ENCODE peak calls at places on chromosomes 11 and 22, in ten cellular contexts. R is fibroblast of the aortic adventitia, K is kidney, L is uterus, A is cardiac muscle cell, F is heart right ventricle, U is AG10803, M is Peyer's patch, B is foreskin keratinocyte, Z is MCF 10A. C is an unnamed sample.

GRCh38 chr22:44888491-44888941 is 121.3 kb downstream of the PHF21B start:
- DNase-seq in R (no peak), K (peak), L (no peak), A (no peak), F (no peak), U (no peak), M (no peak), B (no peak), Z (no peak), C (no peak)

GRCh38 chr22:47047321-47048122 is 285.1 kb downstream of the TBC1D22A start:
- DNase-seq in R (no peak), K (peak), L (no peak), A (no peak), F (peak), U (no peak), M (no peak), B (no peak), Z (no peak), C (no peak)

GRCh38 chr22:32245042-32245441 is 10.1 kb downstream of the SLC5A4 start:
- DNase-seq in R (no peak), K (no peak), L (no peak), A (no peak), F (no peak), U (no peak), M (no peak), B (no peak), Z (no peak), C (no peak)

GRCh38 chr11:2217211-2218081 is 45.8 kb upstream of the TH start:
- DNase-seq in R (no peak), K (no peak), L (peak), A (no peak), F (no peak), U (no peak), M (no peak), B (no peak), Z (no peak), C (no peak)

GRCh38 chr22:47369431-47370015 is 607.1 kb downstream of the TBC1D22A start:
- DNase-seq in R (no peak), K (no peak), L (peak), A (no peak), F (no peak), U (no peak), M (no peak), B (no peak), Z (no peak), C (no peak)

GRCh38 chr11:13480198-13480597 is 15.6 kb downstream of the PTH start:
- DNase-seq in R (no peak), K (no peak), L (no peak), A (no peak), F (no peak), U (no peak), M (no peak), B (no peak), Z (peak), C (no peak)

GRCh38 chr22:44555597-44555996 is 57.6 kb upstream of the RTL6 start:
- DNase-seq in R (no peak), K (no peak), L (no peak), A (no peak), F (no peak), U (no peak), M (no peak), B (no peak), Z (no peak), C (no peak)

GRCh38 chr11:94638278-94638901 is 71.2 kb downstream of the PIWIL4 start:
- DNase-seq in R (no peak), K (no peak), L (no peak), A (no peak), F (no peak), U (peak), M (no peak), B (no peak), Z (no peak), C (no peak)

GRCh38 chr11:67438121-67438902 is 830 bp upstream of the PTPRCAP start:
- DNase-seq in R (no peak), K (peak), L (no peak), A (no peak), F (no peak), U (no peak), M (peak), B (no peak), Z (no peak), C (no peak)
- TF ChIP-seq CTCF in R (no peak), K (no peak), L (no peak), A (no peak), F (no peak), U (no peak), M (no peak), B (no peak), Z (no peak), C (no peak)

GRCh38 chr22:19641254-19641982 is 72.9 kb upstream of the SEPTIN5 start:
- DNase-seq in R (no peak), K (no peak), L (no peak), A (peak), F (no peak), U (no peak), M (no peak), B (no peak), Z (no peak), C (peak)
- TF ChIP-seq CTCF in R (peak), K (peak), L (no peak), A (peak), F (no peak), U (peak), M (no peak), B (peak), Z (peak), C (peak)

GRCh38 chr11:79708319-79708928 is 267.6 kb upstream of the TENM4 start:
- DNase-seq in R (peak), K (no peak), L (no peak), A (peak), F (no peak), U (peak), M (no peak), B (peak), Z (peak), C (peak)
- TF ChIP-seq CTCF in R (peak), K (peak), L (no peak), A (peak), F (no peak), U (peak), M (peak), B (peak), Z (peak), C (peak)

DNA sequence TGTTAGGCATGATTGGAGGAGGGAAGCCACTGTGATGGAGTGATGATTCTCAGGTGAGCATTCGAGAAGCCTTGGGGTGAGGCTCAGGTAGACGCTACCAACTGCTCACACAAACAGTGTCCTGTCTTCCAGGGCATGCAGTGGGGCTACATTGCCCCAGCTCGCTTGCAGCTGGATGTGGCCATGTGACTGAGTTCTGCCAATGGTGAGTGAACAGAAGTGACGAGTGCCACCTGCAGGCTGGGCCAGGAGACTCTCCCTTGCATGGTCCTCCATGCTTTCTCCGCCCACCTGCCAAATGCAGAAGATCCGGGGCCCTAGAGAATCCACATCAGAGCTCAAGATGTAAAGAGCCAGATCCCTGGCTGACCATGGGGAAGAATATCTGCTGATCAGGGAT is 195.9 kb downstream of the BCR start:
- DNase-seq in R (no peak), K (no peak), L (no peak), A (no peak), F (no peak), U (no peak), M (no peak), B (no peak), Z (peak), C (no peak)
- TF ChIP-seq CTCF in R (peak), K (peak), L (no peak), A (peak), F (no peak), U (peak), M (peak), B (peak), Z (peak), C (peak)

DNA sequence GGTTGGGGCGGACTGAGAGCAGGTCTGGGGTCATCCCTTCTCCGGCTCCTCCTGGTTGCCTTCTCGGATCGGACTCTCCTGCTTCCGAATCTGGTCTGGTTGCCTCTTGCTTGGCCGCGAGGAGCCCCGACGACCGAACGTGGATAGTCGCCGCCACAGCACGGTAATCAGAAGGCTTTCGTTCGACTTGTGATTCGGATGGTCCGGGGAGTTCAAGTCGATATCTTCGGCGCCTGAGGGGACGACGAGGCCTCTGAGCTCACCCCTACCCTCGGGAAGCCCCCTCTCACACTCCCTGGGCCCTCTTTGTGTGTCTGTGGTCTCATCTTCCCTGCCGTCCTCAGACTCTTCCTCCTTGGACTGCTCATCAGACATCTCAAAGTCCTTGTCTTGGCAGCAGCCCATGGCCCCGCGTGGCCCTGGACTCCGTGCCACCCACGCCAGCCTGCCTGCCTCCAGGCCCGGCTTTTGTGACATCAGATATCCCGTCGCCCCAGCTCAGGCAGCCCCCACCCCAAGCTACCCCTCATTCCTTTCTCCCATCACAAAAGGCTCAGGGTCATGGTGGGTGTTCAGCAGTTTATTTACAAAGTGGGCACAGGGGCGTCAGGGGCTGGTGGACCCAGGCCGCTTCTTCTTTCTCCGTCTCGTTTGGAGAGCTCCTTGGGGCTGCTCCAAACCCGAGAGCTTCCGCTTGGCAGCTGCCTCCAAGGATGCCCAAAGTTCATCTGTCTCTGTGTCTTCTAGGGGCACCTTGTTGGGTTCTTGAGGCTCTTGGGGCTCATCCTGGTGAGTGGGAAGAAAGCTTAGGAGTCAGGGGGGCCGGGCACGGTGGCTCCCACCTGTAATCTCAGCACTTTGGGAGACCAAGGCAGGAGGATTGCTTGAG is at the start of gene TEX54:
- DNase-seq in R (no peak), K (peak), L (peak), A (no peak), F (no peak), U (peak), M (no peak), B (no peak), Z (no peak), C (no peak)
- TF ChIP-seq CTCF in R (no peak), K (no peak), L (no peak), A (no peak), F (no peak), U (no peak), M (no peak), B (no peak), Z (no peak), C (no peak)

GRCh38 chr11:33944345-33944692 is 52.4 kb upstream of the LMO2 start:
- DNase-seq in R (no peak), K (no peak), L (no peak), A (no peak), F (no peak), U (no peak), M (no peak), B (no peak), Z (no peak), C (no peak)

GRCh38 chr11:33941637-33942160 is 49.8 kb upstream of the LMO2 start:
- DNase-seq in R (peak), K (no peak), L (no peak), A (no peak), F (no peak), U (peak), M (no peak), B (no peak), Z (no peak), C (no peak)

GRCh38 chr11:33945481-33946268 is 53.8 kb upstream of the LMO2 start:
- DNase-seq in R (no peak), K (no peak), L (no peak), A (peak), F (no peak), U (no peak), M (no peak), B (no peak), Z (no peak), C (no peak)

GRCh38 chr11:33944693-33945424 is 53.0 kb upstream of the LMO2 start:
- DNase-seq in R (no peak), K (no peak), L (no peak), A (no peak), F (no peak), U (no peak), M (no peak), B (no peak), Z (no peak), C (no peak)

DNA sequence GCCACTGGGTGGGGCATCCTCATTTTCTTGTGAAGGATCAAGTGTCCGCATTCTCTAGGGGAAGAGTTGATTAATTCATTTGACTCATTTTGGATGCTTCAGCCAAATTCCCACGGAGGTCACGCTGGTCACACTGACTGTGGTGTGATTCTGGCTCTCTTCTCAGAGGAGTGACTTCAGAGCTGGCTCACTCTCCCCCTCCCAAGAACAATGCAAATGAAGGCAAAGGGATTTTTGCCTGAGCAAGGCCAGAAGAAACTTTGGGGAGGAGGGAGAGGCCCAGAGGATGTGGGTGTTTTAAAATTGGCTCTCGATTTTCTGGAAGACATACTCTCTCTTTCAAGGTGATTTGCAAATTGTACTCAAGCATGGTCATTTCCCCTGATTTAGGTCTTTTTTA is 51.1 kb upstream of the LMO2 start:
- DNase-seq in R (peak), K (peak), L (no peak), A (no peak), F (no peak), U (peak), M (no peak), B (no peak), Z (peak), C (no peak)
- TF ChIP-seq CTCF in R (peak), K (no peak), L (no peak), A (no peak), F (no peak), U (no peak), M (no peak), B (no peak), Z (no peak), C (no peak)

DNA sequence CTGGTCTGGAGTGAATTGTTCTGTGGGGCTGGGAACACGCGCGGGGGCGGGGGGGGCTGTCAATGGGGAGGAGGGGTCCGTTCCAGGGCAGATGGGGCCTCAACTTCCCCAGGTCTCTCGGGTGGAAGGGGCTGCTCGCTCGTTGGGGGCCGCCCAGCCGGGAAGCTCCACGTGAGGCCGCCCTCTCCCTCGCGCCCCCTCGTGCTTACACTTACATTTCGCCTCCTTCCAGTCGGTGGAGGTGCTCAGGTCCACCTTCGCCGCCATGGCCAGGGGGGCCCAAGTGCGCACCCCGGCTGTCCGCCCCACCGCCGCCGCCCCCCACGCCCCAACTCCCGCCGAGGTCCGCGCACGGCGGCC is 451 bp downstream of the MACROD1 start:
- DNase-seq in R (no peak), K (no peak), L (no peak), A (peak), F (peak), U (no peak), M (no peak), B (no peak), Z (peak), C (peak)
- TF ChIP-seq CTCF in R (no peak), K (no peak), L (no peak), A (no peak), F (no peak), U (no peak), M (no peak), B (no peak), Z (peak), C (no peak)

GRCh38 chr11:68273056-68273738 is 1.4 kb upstream of the C11orf24 start:
- DNase-seq in R (no peak), K (no peak), L (no peak), A (no peak), F (no peak), U (no peak), M (no peak), B (no peak), Z (no peak), C (no peak)

GRCh38 chr11:68269414-68270081 is 2.2 kb downstream of the C11orf24 start:
- DNase-seq in R (peak), K (no peak), L (peak), A (no peak), F (no peak), U (peak), M (no peak), B (no peak), Z (no peak), C (no peak)

GRCh38 chr11:68271023-68271780 is 571 bp downstream of the C11orf24 start:
- DNase-seq in R (peak), K (no peak), L (peak), A (peak), F (peak), U (peak), M (peak), B (peak), Z (peak), C (peak)

GRCh38 chr11:68270334-68271022 is 1.3 kb downstream of the C11orf24 start:
- DNase-seq in R (no peak), K (no peak), L (no peak), A (no peak), F (no peak), U (no peak), M (no peak), B (no peak), Z (no peak), C (no peak)

GRCh38 chr11:68271781-68272608 is at the start of gene C11orf24:
- DNase-seq in R (peak), K (peak), L (peak), A (peak), F (peak), U (peak), M (peak), B (peak), Z (peak), C (peak)
- TF ChIP-seq CTCF in R (no peak), K (no peak), L (peak), A (no peak), F (no peak), U (no peak), M (no peak), B (peak), Z (no peak), C (peak)

GRCh38 chr22:50456466-50457234 is 18.2 kb downstream of the SBF1 start:
- DNase-seq in R (no peak), K (no peak), L (no peak), A (no peak), F (no peak), U (no peak), M (no peak), B (no peak), Z (no peak), C (no peak)
- TF ChIP-seq CTCF in R (no peak), K (no peak), L (no peak), A (peak), F (no peak), U (peak), M (peak), B (peak), Z (peak), C (peak)

C was measured in neural crest cell.